ENCODE peak calls at places on chromosomes 11 and 22, in eight cellular contexts. One of them, this sample, is unnamed.

GRCh38 chr22:44358723-44359440 is 46.1 kb upstream of the SHISAL1 start:
- DNase-seq in body of pancreas: no peak
- DNase-seq in activated CD4-positive, alpha-beta T cell treated with anti-CD3 and anti-CD28 coated beads, Interleukin-2, amount 50 U/mL, for 24 hours: no peak
- DNase-seq in stimulated activated CD4-positive, alpha-beta T cell treated with anti-CD3 and anti-CD28 coated beads, Interleukin-12 subunit alpha, Interleukin-12 subunit beta, amount 100 ng/mL, for 24 hours: no peak
- DNase-seq in activated gamma-delta T cell: no peak
- DNase-seq in SHP77: no peak
- DNase-seq in mesothelial cell of epicardium: no peak
- DNase-seq in LoVo: no peak
- DNase-seq in this sample: no peak

GRCh38 chr22:49770454-49771265 is 57.0 kb downstream of the BRD1 start:
- DNase-seq in stimulated activated CD4-positive, alpha-beta T cell treated with anti-CD3 and anti-CD28 coated beads, Interleukin-12 subunit alpha, Interleukin-12 subunit beta, amount 100 ng/mL, for 24 hours: no peak
- DNase-seq in activated gamma-delta T cell: no peak
- DNase-seq in mesothelial cell of epicardium: peak; percentile 16
- DNase-seq in activated CD4-positive, alpha-beta T cell treated with anti-CD3 and anti-CD28 coated beads, Interleukin-2, amount 50 U/mL, for 24 hours: no peak
- DNase-seq in SHP77: no peak
- DNase-seq in body of pancreas: no peak
- DNase-seq in LoVo: no peak
- DNase-seq in this sample: no peak

GRCh38 chr11:27571151-27571840 is 64.7 kb upstream of the LIN7C start:
- DNase-seq in activated gamma-delta T cell: no peak
- DNase-seq in mesothelial cell of epicardium: no peak
- DNase-seq in activated CD4-positive, alpha-beta T cell treated with anti-CD3 and anti-CD28 coated beads, Interleukin-2, amount 50 U/mL, for 24 hours: no peak
- DNase-seq in stimulated activated CD4-positive, alpha-beta T cell treated with anti-CD3 and anti-CD28 coated beads, Interleukin-12 subunit alpha, Interleukin-12 subunit beta, amount 100 ng/mL, for 24 hours: no peak
- DNase-seq in LoVo: no peak
- DNase-seq in body of pancreas: no peak
- DNase-seq in SHP77: no peak
- DNase-seq in this sample: no peak

GRCh38 chr22:46075764-46076531 is 74.4 kb upstream of the PPARA start:
- DNase-seq in body of pancreas: peak; percentile 34
- DNase-seq in stimulated activated CD4-positive, alpha-beta T cell treated with anti-CD3 and anti-CD28 coated beads, Interleukin-12 subunit alpha, Interleukin-12 subunit beta, amount 100 ng/mL, for 24 hours: no peak
- DNase-seq in LoVo: no peak
- DNase-seq in SHP77: no peak
- DNase-seq in activated gamma-delta T cell: no peak
- DNase-seq in activated CD4-positive, alpha-beta T cell treated with anti-CD3 and anti-CD28 coated beads, Interleukin-2, amount 50 U/mL, for 24 hours: no peak
- DNase-seq in mesothelial cell of epicardium: peak; percentile 15
- DNase-seq in this sample: no peak

GRCh38 chr11:119964136-119965025 is 173.5 kb downstream of the TRIM29 start:
- DNase-seq in stimulated activated CD4-positive, alpha-beta T cell treated with anti-CD3 and anti-CD28 coated beads, Interleukin-12 subunit alpha, Interleukin-12 subunit beta, amount 100 ng/mL, for 24 hours: no peak
- DNase-seq in body of pancreas: no peak
- DNase-seq in activated gamma-delta T cell: no peak
- DNase-seq in mesothelial cell of epicardium: no peak
- DNase-seq in SHP77: no peak
- DNase-seq in activated CD4-positive, alpha-beta T cell treated with anti-CD3 and anti-CD28 coated beads, Interleukin-2, amount 50 U/mL, for 24 hours: no peak
- DNase-seq in LoVo: no peak
- DNase-seq in this sample: no peak

GRCh38 chr11:65764434-65764833 is 16.3 kb downstream of the AP5B1 start:
- DNase-seq in body of pancreas: no peak
- DNase-seq in SHP77: no peak
- DNase-seq in activated CD4-positive, alpha-beta T cell treated with anti-CD3 and anti-CD28 coated beads, Interleukin-2, amount 50 U/mL, for 24 hours: no peak
- DNase-seq in LoVo: no peak
- DNase-seq in activated gamma-delta T cell: no peak
- DNase-seq in mesothelial cell of epicardium: no peak
- DNase-seq in stimulated activated CD4-positive, alpha-beta T cell treated with anti-CD3 and anti-CD28 coated beads, Interleukin-12 subunit alpha, Interleukin-12 subunit beta, amount 100 ng/mL, for 24 hours: no peak
- DNase-seq in this sample: no peak

GRCh38 chr11:97854877-97855276 is 1165.9 kb upstream of the CNTN5 start:
- DNase-seq in stimulated activated CD4-positive, alpha-beta T cell treated with anti-CD3 and anti-CD28 coated beads, Interleukin-12 subunit alpha, Interleukin-12 subunit beta, amount 100 ng/mL, for 24 hours: no peak
- DNase-seq in activated CD4-positive, alpha-beta T cell treated with anti-CD3 and anti-CD28 coated beads, Interleukin-2, amount 50 U/mL, for 24 hours: no peak
- DNase-seq in SHP77: no peak
- DNase-seq in mesothelial cell of epicardium: no peak
- DNase-seq in activated gamma-delta T cell: no peak
- DNase-seq in LoVo: no peak
- DNase-seq in body of pancreas: no peak
- DNase-seq in this sample: no peak

GRCh38 chr11:126594921-126595367 is 239.5 kb downstream of the ST3GAL4 start:
- DNase-seq in stimulated activated CD4-positive, alpha-beta T cell treated with anti-CD3 and anti-CD28 coated beads, Interleukin-12 subunit alpha, Interleukin-12 subunit beta, amount 100 ng/mL, for 24 hours: no peak
- DNase-seq in activated CD4-positive, alpha-beta T cell treated with anti-CD3 and anti-CD28 coated beads, Interleukin-2, amount 50 U/mL, for 24 hours: no peak
- DNase-seq in mesothelial cell of epicardium: no peak
- DNase-seq in body of pancreas: no peak
- DNase-seq in LoVo: no peak
- DNase-seq in SHP77: no peak
- DNase-seq in activated gamma-delta T cell: no peak
- DNase-seq in this sample: no peak

GRCh38 chr22:22099833-22100812 is 117.5 kb upstream of the TOP3B start:
- DNase-seq in body of pancreas: no peak
- DNase-seq in activated gamma-delta T cell: no peak
- DNase-seq in SHP77: no peak
- DNase-seq in mesothelial cell of epicardium: no peak
- DNase-seq in LoVo: no peak
- DNase-seq in activated CD4-positive, alpha-beta T cell treated with anti-CD3 and anti-CD28 coated beads, Interleukin-2, amount 50 U/mL, for 24 hours: no peak
- DNase-seq in stimulated activated CD4-positive, alpha-beta T cell treated with anti-CD3 and anti-CD28 coated beads, Interleukin-12 subunit alpha, Interleukin-12 subunit beta, amount 100 ng/mL, for 24 hours: no peak
- DNase-seq in this sample: no peak

GRCh38 chr22:26735019-26735409 is 77.6 kb downstream of the MIAT start:
- DNase-seq in stimulated activated CD4-positive, alpha-beta T cell treated with anti-CD3 and anti-CD28 coated beads, Interleukin-12 subunit alpha, Interleukin-12 subunit beta, amount 100 ng/mL, for 24 hours: no peak
- DNase-seq in mesothelial cell of epicardium: no peak
- DNase-seq in activated gamma-delta T cell: no peak
- DNase-seq in SHP77: no peak
- DNase-seq in activated CD4-positive, alpha-beta T cell treated with anti-CD3 and anti-CD28 coated beads, Interleukin-2, amount 50 U/mL, for 24 hours: no peak
- DNase-seq in body of pancreas: no peak
- DNase-seq in LoVo: no peak
- DNase-seq in this sample: no peak

This sample was measured in SK-N-MC.